ENCODE peak calls at places on chromosomes 4 and X, in seven cellular contexts. A, W, X, H, T, S and Q are unnamed samples.

GRCh38 chr4:153790962-153791551 is 2.2 kb upstream of the SFRP2 start:
- DNase-seq in H (peak; percentile 88), A (no peak), S (no peak), X (no peak), T (peak; percentile 71), W (peak; percentile 84), Q (no peak)

GRCh38 chrX:106927700-106928099 is 7.5 kb downstream of the CLDN2 start:
- DNase-seq in W (no peak), S (no peak), H (no peak), T (no peak), X (no peak), A (peak; percentile 65), Q (no peak)

GRCh38 chr4:8435656-8436121 is 4.8 kb downstream of the ACOX3 start:
- DNase-seq in X (no peak), T (no peak), H (peak; percentile 18), S (peak; percentile 22), W (no peak), A (peak; percentile 36), Q (no peak)

GRCh38 chr4:94480362-94480951 is 28.7 kb downstream of the PDLIM5 start:
- DNase-seq in W (no peak), T (no peak), A (no peak), X (no peak), H (no peak), S (no peak), Q (no peak)

GRCh38 chr4:81807927-81808672 is 336.4 kb upstream of the RASGEF1B start:
- DNase-seq in A (peak; percentile 55), X (no peak), T (no peak), H (no peak), W (no peak), S (no peak), Q (no peak)

GRCh38 chr4:7595883-7596535 is 161.3 kb upstream of the PSAPL1 start:
- DNase-seq in W (no peak), S (no peak), H (no peak), T (no peak), A (no peak), X (no peak), Q (no peak)

GRCh38 chr4:121900132-121900983 is 30.1 kb upstream of the BBS7 start:
- DNase-seq in W (no peak), H (peak; percentile 84), X (peak; percentile 56), S (peak; percentile 35), T (no peak), A (peak; percentile 35), Q (no peak)

GRCh38 chrX:103276581-103277002 is at the start of gene TCEAL5:
- DNase-seq in H (peak; percentile 22), X (no peak), S (no peak), A (no peak), T (no peak), W (peak; percentile 41), Q (no peak)

GRCh38 chrX:97397371-97397770 is 513.7 kb downstream of the RPA4 start:
- DNase-seq in H (no peak), A (no peak), W (no peak), S (no peak), T (no peak), X (no peak), Q (no peak)

GRCh38 chr4:5979981-5980380 is 38.2 kb downstream of the C4orf50 start:
- DNase-seq in A (peak; percentile 24), S (no peak), W (no peak), X (peak; percentile 7), H (peak; percentile 86), T (no peak), Q (no peak)

GRCh38 chr4:78880874-78881492 is 58.3 kb downstream of the PAQR3 start:
- DNase-seq in S (no peak), W (no peak), A (no peak), T (no peak), X (no peak), H (no peak), Q (no peak)

GRCh38 chr4:78876568-78877320 is 62.5 kb downstream of the PAQR3 start:
- DNase-seq in A (no peak), W (no peak), H (no peak), S (no peak), X (no peak), T (no peak), Q (no peak)

GRCh38 chr4:78878031-78878430 is 61.2 kb downstream of the PAQR3 start:
- DNase-seq in A (no peak), H (no peak), X (no peak), W (no peak), S (no peak), T (no peak), Q (no peak)
- TF ChIP-seq CTCF in A (no peak), H (no peak), X (no peak), W (no peak), S (no peak), T (no peak), Q (no peak)

GRCh38 chrX:118974088-118974907 is at the start of gene LONRF3:
- DNase-seq in X (no peak), S (peak; percentile 79), W (peak; percentile 90), H (no peak), A (peak; percentile 73), T (peak; percentile 94), Q (peak; percentile 75)
- TF ChIP-seq POLR2AphosphoS5 in X (peak; percentile 17), S (peak; percentile 94), W (peak; percentile 92), H (no peak), A (peak; percentile 87), T (peak; percentile 98), Q (peak; percentile 65)

DNA sequence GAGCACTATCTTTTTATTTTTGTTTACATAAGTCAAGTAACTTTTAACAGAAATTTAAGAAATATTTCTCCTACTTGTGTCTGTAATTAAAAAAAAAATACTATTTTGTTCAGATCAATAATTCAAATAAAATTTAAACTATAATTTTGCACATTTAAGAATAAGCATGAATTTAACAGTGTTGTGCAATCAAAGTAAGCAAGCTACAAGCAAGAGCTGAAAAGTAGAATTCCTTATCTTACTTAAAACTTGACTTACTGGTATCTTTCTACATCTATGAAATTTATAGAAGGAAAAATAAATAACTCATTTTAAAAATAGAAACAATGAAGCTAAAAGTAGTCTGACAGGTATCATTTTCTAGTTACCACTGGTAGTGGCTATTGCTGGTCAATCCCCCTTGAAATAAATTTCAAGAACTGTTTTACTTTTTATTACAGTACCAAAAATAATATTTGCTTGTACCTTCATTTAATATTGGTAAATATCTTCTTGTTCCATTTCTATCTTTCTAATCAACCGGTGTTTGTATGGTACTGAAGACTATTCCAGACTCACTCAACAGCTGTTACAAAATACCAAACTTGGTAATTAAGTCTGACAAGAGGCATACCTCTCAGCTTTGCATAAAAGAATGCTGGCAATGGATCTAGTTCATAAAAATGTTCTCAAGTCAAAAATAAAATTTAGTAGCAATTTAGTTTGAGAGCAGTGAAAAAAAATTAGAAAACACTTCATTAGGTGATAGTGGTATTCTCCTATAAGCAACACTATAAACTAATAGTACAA is 62.2 kb downstream of the NOCT start:
- DNase-seq in X (no peak), W (no peak), H (no peak), A (no peak), T (no peak), S (no peak), Q (no peak)
- H3K27ac ChIP-seq in X (no peak overlapping the region), W (no peak overlapping the region), H (no peak overlapping the region), A (no peak overlapping the region), T (peak overlapping the region; percentile 94), S (peak overlapping the region; percentile 17), Q (no peak overlapping the region)

DNA sequence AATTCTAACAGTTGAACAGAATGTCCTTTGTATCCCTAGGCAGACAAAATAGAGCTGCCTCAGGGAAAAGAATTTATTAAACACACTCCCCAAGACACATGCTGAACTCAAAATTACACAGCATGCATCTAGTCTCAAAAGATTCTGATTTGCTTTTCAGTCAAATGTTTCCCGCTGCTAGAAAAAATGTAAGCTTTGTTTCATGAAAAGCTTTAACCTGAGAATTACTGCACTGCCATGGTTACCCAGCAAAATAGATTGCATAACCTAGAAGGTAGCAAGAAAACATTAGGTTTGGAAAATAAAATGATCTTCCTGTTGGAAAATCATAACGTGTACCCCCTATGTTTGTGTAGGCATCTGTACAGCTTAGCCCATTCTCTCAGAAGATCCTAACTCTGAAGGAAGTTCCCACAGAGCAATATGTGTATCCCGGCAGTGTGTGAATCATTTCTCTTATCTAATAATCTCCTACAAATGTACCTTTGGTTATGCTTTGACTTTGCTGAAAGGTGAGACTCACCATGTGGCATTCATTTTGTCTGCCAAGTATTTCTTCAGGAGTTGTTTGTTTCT is 646.9 kb downstream of the STPG2 start:
- DNase-seq in S (no peak), W (no peak), T (no peak), X (peak; percentile 73), A (no peak), H (no peak), Q (no peak)
- TF ChIP-seq CTCF in S (no peak), W (no peak), T (no peak), X (no peak), A (no peak), H (no peak), Q (no peak)

GRCh38 chrX:122245943-122246342 is 938.1 kb upstream of the GRIA3 start:
- DNase-seq in W (no peak), A (no peak), H (no peak), S (no peak), X (no peak), T (no peak), Q (no peak)

GRCh38 chrX:122244080-122244479 is 940.0 kb upstream of the GRIA3 start:
- DNase-seq in W (no peak), T (no peak), S (no peak), H (no peak), X (no peak), A (no peak), Q (no peak)

GRCh38 chrX:122241959-122242358 is 942.1 kb upstream of the GRIA3 start:
- DNase-seq in X (no peak), A (no peak), T (no peak), S (no peak), H (no peak), W (no peak), Q (no peak)

GRCh38 chrX:122245175-122245574 is 938.9 kb upstream of the GRIA3 start:
- DNase-seq in S (no peak), T (no peak), H (peak; percentile 36), X (no peak), A (no peak), W (no peak), Q (no peak)

GRCh38 chrX:122246937-122247336 is 937.1 kb upstream of the GRIA3 start:
- DNase-seq in S (no peak), T (no peak), X (no peak), H (no peak), A (no peak), W (no peak), Q (no peak)
- TF ChIP-seq POLR2AphosphoS5 in S (no peak), T (no peak), X (no peak), H (no peak), A (no peak), W (no peak), Q (no peak)

DNA sequence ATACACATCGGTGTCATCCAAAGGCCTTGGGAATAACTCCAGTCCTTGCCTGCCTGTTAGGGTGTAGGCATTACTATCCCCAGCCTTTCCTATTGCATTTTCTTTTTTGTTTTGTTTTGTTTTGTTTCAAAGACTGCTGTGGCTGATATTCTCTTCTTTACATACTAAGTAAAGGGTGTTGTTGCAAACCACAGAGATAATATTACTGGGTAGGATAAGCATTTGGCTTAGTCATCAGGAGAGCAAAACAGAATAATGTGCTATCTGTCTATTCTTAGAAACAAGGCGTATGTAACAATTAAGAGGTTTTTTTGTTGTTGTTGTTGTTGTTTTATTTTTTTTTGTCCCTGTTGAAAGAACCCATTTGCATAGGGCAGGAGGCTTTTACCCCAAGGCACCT is 41.8 kb downstream of the UGT2B28 start:
- DNase-seq in H (no peak), X (no peak), T (no peak), W (no peak), A (no peak), S (no peak), Q (no peak)
- H3K27ac ChIP-seq in H (no peak overlapping the region), X (no peak overlapping the region), T (no peak overlapping the region), W (no peak overlapping the region), A (no peak overlapping the region), S (no peak overlapping the region), Q (no peak overlapping the region)